ENCODE peak calls at places on chromosomes 11 and 22, in nine cellular contexts. Q is AG04450; Y is SJCRH30; L is hepatocyte; F is IMR-90; W is CD4-positive, CD25-positive, alpha-beta regulatory T cell; U is foreskin keratinocyte; K is adrenal gland; A is dorsolateral prefrontal cortex. B is an unnamed sample.

GRCh38 chr11:118876261-118876660 is 7.4 kb upstream of the CXCR5 start:
- DNase-seq in Q (no peak), Y (no peak), L (no peak), F (no peak), W (no peak), U (no peak), K (no peak), A (no peak), B (no peak)

GRCh38 chr11:70019576-70020011 is 58.5 kb upstream of the ANO1 start:
- DNase-seq in Q (no peak), Y (no peak), L (no peak), F (peak), W (no peak), U (no peak), K (no peak), A (no peak), B (no peak)

GRCh38 chr11:8262552-8263108 is 1.0 kb downstream of the LMO1 start:
- DNase-seq in Q (peak), Y (peak), L (peak), F (peak), W (no peak), U (no peak), K (peak), A (peak), B (no peak)

GRCh38 chr11:124942446-124943202 is 6.8 kb upstream of the HEPACAM start:
- DNase-seq in Q (no peak), Y (no peak), L (no peak), F (no peak), W (no peak), U (no peak), K (no peak), A (no peak), B (no peak)

GRCh38 chr11:126355926-126356897 is 726 bp downstream of the ST3GAL4 start:
- DNase-seq in Q (no peak), Y (peak), L (no peak), F (no peak), W (no peak), U (peak), K (peak), A (peak), B (no peak)

GRCh38 chr11:45657496-45658260 is 7.7 kb downstream of the CHST1 start:
- DNase-seq in Q (no peak), Y (no peak), L (no peak), F (no peak), W (no peak), U (no peak), K (no peak), A (no peak), B (no peak)

GRCh38 chr11:70077411-70078094 is 564 bp upstream of the ANO1 start:
- DNase-seq in Q (no peak), Y (no peak), L (no peak), F (no peak), W (no peak), U (no peak), K (no peak), A (no peak), B (no peak)

GRCh38 chr22:21933899-21934298 is 18.7 kb downstream of the PPM1F start:
- DNase-seq in Q (no peak), Y (no peak), L (no peak), F (no peak), W (no peak), U (no peak), K (no peak), A (no peak), B (no peak)

GRCh38 chr11:2912498-2912897 is 16.7 kb downstream of the PHLDA2 start:
- DNase-seq in Q (no peak), Y (no peak), L (peak), F (peak), W (no peak), U (peak), K (no peak), A (no peak), B (no peak)

GRCh38 chr11:68021167-68021787 is 9.2 kb upstream of the NDUFS8 start:
- DNase-seq in Q (no peak), Y (peak), L (peak), F (no peak), W (no peak), U (no peak), K (peak), A (no peak), B (no peak)

GRCh38 chr22:36358533-36359171 is 29.1 kb downstream of the MYH9 start:
- DNase-seq in Q (no peak), Y (no peak), L (no peak), F (no peak), W (no peak), U (no peak), K (no peak), A (no peak), B (no peak)

GRCh38 chr22:23685205-23685784 is 5.5 kb upstream of the RGL4 start:
- DNase-seq in Q (no peak), Y (peak), L (no peak), F (peak), W (no peak), U (no peak), K (peak), A (no peak), B (no peak)

GRCh38 chr11:13207665-13208594 is 69.7 kb upstream of the BMAL1 start:
- DNase-seq in Q (peak), Y (peak), L (peak), F (peak), W (no peak), U (no peak), K (peak), A (no peak), B (peak)

GRCh38 chr11:117710211-117710610 is 86.8 kb downstream of the DSCAML1 start:
- DNase-seq in Q (no peak), Y (no peak), L (no peak), F (no peak), W (no peak), U (no peak), K (no peak), A (no peak), B (no peak)

GRCh38 chr11:31521497-31522150 is 12.1 kb downstream of the ELP4 start:
- DNase-seq in Q (no peak), Y (no peak), L (no peak), F (no peak), W (no peak), U (no peak), K (no peak), A (no peak), B (no peak)

GRCh38 chr11:65112226-65112550 is 516 bp downstream of the TM7SF2 start:
- DNase-seq in Q (no peak), Y (no peak), L (no peak), F (no peak), W (no peak), U (no peak), K (no peak), A (no peak), B (no peak)
- H3K27ac ChIP-seq in Q (no peak), Y (no peak), L (peak), F (no peak), W (peak), U (no peak), K (peak), A (peak), B (peak)

GRCh38 chr22:49852898-49853894 is at the start of gene ZBED4:
- DNase-seq in Q (peak), Y (peak), L (peak), F (peak), W (peak), U (peak), K (peak), A (peak), B (peak)

GRCh38 chr22:49856343-49856742 is 2.7 kb downstream of the ZBED4 start:
- DNase-seq in Q (no peak), Y (no peak), L (no peak), F (no peak), W (no peak), U (no peak), K (peak), A (peak), B (no peak)

GRCh38 chr22:49853981-49854791 is 542 bp downstream of the ZBED4 start:
- DNase-seq in Q (no peak), Y (peak), L (peak), F (peak), W (no peak), U (no peak), K (peak), A (no peak), B (no peak)

GRCh38 chr22:49856766-49857618 is 3.3 kb downstream of the ZBED4 start:
- DNase-seq in Q (no peak), Y (no peak), L (no peak), F (no peak), W (no peak), U (no peak), K (no peak), A (no peak), B (no peak)

DNA sequence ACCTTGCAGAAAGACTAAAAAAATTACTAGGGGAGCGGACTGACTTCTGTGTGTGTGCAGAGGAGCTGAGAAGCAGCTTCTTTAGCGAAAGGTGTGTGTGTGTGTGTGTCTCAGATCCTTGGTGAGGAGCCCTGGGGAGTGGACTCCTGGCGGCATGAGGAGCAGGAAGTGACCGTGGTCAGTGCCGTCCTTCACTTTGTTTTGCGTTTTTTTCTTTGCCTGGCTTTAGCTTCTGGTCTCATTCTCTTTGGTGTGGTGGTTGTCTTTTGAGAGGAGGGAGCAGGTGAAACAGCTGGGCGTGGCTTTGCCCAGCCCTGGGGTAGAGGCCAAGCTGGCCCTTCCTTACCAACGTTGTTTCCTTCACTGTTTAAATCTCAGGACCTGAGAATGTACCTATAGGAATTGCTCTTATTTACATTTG is 1.9 kb downstream of the ZBED4 start:
- DNase-seq in Q (no peak), Y (peak), L (peak), F (peak), W (no peak), U (no peak), K (no peak), A (no peak), B (no peak)
- H3K27ac ChIP-seq in Q (no peak), Y (no peak), L (peak), F (no peak), W (peak), U (no peak), K (no peak), A (no peak), B (peak)

GRCh38 chr22:32546480-32546879 is 71.9 kb downstream of the FBXO7 start:
- DNase-seq in Q (no peak), Y (no peak), L (no peak), F (no peak), W (no peak), U (no peak), K (no peak), A (no peak), B (no peak)
- H3K27ac ChIP-seq in Q (no peak), Y (no peak), L (no peak), F (peak), W (no peak), U (no peak), K (no peak), A (no peak), B (no peak)

GRCh38 chr11:57475191-57475590 is 14.9 kb downstream of the RTN4RL2 start:
- DNase-seq in Q (no peak), Y (no peak), L (no peak), F (peak), W (no peak), U (no peak), K (no peak), A (no peak), B (no peak)

GRCh38 chr11:57474017-57474750 is 13.9 kb downstream of the RTN4RL2 start:
- DNase-seq in Q (no peak), Y (no peak), L (no peak), F (peak), W (no peak), U (no peak), K (no peak), A (no peak), B (peak)

GRCh38 chr11:57473208-57473930 is 13.0 kb downstream of the RTN4RL2 start:
- DNase-seq in Q (no peak), Y (no peak), L (no peak), F (no peak), W (no peak), U (no peak), K (no peak), A (no peak), B (no peak)

GRCh38 chr11:57475671-57476222 is 15.4 kb downstream of the RTN4RL2 start:
- DNase-seq in Q (no peak), Y (no peak), L (no peak), F (no peak), W (no peak), U (no peak), K (no peak), A (no peak), B (no peak)

GRCh38 chr11:57474751-57475115 is 14.4 kb downstream of the RTN4RL2 start:
- DNase-seq in Q (no peak), Y (no peak), L (no peak), F (no peak), W (no peak), U (no peak), K (no peak), A (no peak), B (no peak)
- H3K27ac ChIP-seq in Q (no peak), Y (no peak), L (no peak), F (no peak), W (no peak), U (no peak), K (no peak), A (no peak), B (no peak)

GRCh38 chr22:37457093-37457893 is 28.9 kb downstream of the MFNG start:
- DNase-seq in Q (no peak), Y (peak), L (peak), F (peak), W (peak), U (peak), K (peak), A (peak), B (peak)

GRCh38 chr22:37454857-37455686 is 27.8 kb upstream of the ELFN2 start:
- DNase-seq in Q (no peak), Y (no peak), L (peak), F (peak), W (no peak), U (peak), K (peak), A (no peak), B (no peak)

GRCh38 chr22:37455896-37456295 is 28.6 kb upstream of the ELFN2 start:
- DNase-seq in Q (no peak), Y (no peak), L (no peak), F (peak), W (no peak), U (no peak), K (no peak), A (no peak), B (no peak)

GRCh38 chr22:37456351-37456750 is 29.1 kb upstream of the ELFN2 start:
- DNase-seq in Q (no peak), Y (no peak), L (no peak), F (no peak), W (no peak), U (no peak), K (no peak), A (no peak), B (no peak)

DNA sequence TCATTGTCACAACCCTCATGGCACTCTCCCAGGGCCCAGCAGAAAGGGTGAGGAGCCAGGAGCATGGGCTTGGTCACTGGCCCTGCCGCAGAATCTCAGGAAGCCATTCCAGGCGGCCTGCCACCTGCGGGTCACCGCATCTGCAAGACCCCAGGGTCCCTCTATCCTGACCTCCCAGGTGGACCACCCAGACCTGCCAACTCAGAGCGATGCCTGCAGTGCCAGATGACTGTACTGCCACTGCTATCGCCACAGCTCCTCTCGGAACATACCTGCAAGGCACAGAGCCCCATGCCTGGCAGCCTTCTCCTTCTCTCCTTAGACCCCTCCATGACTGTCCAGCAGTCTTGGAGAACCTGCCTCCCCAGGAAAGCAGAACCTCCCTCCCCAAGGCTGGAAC is 26.4 kb upstream of the ELFN2 start:
- DNase-seq in Q (no peak), Y (no peak), L (no peak), F (no peak), W (no peak), U (no peak), K (no peak), A (no peak), B (no peak)
- H3K27ac ChIP-seq in Q (no peak), Y (no peak), L (no peak), F (no peak), W (no peak), U (no peak), K (no peak), A (no peak), B (no peak)

B was measured in CD4-positive, alpha-beta memory T cell.